ENCODE peak calls at places on chromosomes 4 and X, in six cellular contexts. One of them, this sample, is unnamed.
A peak's percentile ranks its signal among the peaks of the same experiment; 100 is the strongest.

GRCh38 chr4:108881190-108881589 is 118.3 kb upstream of the ETNPPL start:
- DNase-seq in hepatocyte: no peak
- DNase-seq in GM23248: peak; percentile 68
- DNase-seq in right lobe of liver: no peak
- DNase-seq in esophagus squamous epithelium: no peak
- DNase-seq in upper lobe of left lung: no peak
- DNase-seq in this sample: no peak

GRCh38 chr4:75169020-75169814 is 236.3 kb downstream of the PARM1 start:
- DNase-seq in GM23248: no peak
- DNase-seq in upper lobe of left lung: no peak
- DNase-seq in right lobe of liver: no peak
- DNase-seq in hepatocyte: no peak
- DNase-seq in esophagus squamous epithelium: no peak
- DNase-seq in this sample: no peak

GRCh38 chrX:129808829-129809745 is 29.3 kb downstream of the SASH3 start:
- DNase-seq in hepatocyte: no peak
- DNase-seq in GM23248: peak; percentile 21
- DNase-seq in right lobe of liver: no peak
- DNase-seq in esophagus squamous epithelium: no peak
- DNase-seq in upper lobe of left lung: no peak
- DNase-seq in this sample: no peak

GRCh38 chrX:2708016-2708415 is 16.9 kb downstream of the CD99 start:
- DNase-seq in right lobe of liver: no peak
- DNase-seq in upper lobe of left lung: no peak
- DNase-seq in esophagus squamous epithelium: no peak
- DNase-seq in GM23248: peak; percentile 39
- DNase-seq in hepatocyte: no peak
- DNase-seq in this sample: no peak

GRCh38 chr4:8060632-8061031 is 98.0 kb downstream of the ABLIM2 start:
- DNase-seq in GM23248: no peak
- DNase-seq in right lobe of liver: no peak
- DNase-seq in hepatocyte: no peak
- DNase-seq in upper lobe of left lung: no peak
- DNase-seq in esophagus squamous epithelium: no peak
- DNase-seq in this sample: no peak

GRCh38 chrX:143455045-143455444 is 62.2 kb downstream of the SPANXN3 start:
- DNase-seq in right lobe of liver: no peak
- DNase-seq in upper lobe of left lung: no peak
- DNase-seq in GM23248: no peak
- DNase-seq in esophagus squamous epithelium: no peak
- DNase-seq in hepatocyte: no peak
- DNase-seq in this sample: no peak

GRCh38 chr4:53767503-53767902 is 176.2 kb upstream of the LNX1 start:
- DNase-seq in GM23248: peak; percentile 80
- DNase-seq in upper lobe of left lung: no peak
- DNase-seq in right lobe of liver: no peak
- DNase-seq in hepatocyte: no peak
- DNase-seq in esophagus squamous epithelium: no peak
- DNase-seq in this sample: no peak

GRCh38 chrX:8731579-8732395 is at the start of gene ANOS1:
- DNase-seq in GM23248: peak; percentile 16
- DNase-seq in right lobe of liver: peak; percentile 37
- DNase-seq in esophagus squamous epithelium: no peak
- DNase-seq in upper lobe of left lung: peak; percentile 79
- DNase-seq in hepatocyte: peak; percentile 62
- DNase-seq in this sample: no peak

GRCh38 chr4:109206610-109207009 is 95.8 kb downstream of the COL25A1 start:
- DNase-seq in hepatocyte: no peak
- DNase-seq in esophagus squamous epithelium: no peak
- DNase-seq in right lobe of liver: no peak
- DNase-seq in upper lobe of left lung: no peak
- DNase-seq in GM23248: no peak
- DNase-seq in this sample: no peak

GRCh38 chr4:37389967-37390580 is 145.5 kb downstream of the NWD2 start:
- DNase-seq in esophagus squamous epithelium: no peak
- DNase-seq in right lobe of liver: no peak
- DNase-seq in GM23248: peak; percentile 57
- DNase-seq in hepatocyte: peak; percentile 80
- DNase-seq in upper lobe of left lung: no peak
- DNase-seq in this sample: no peak

GRCh38 chrX:9866633-9867032 is 80.4 kb downstream of the SHROOM2 start:
- DNase-seq in GM23248: no peak
- DNase-seq in right lobe of liver: no peak
- DNase-seq in esophagus squamous epithelium: no peak
- DNase-seq in upper lobe of left lung: no peak
- DNase-seq in hepatocyte: no peak
- DNase-seq in this sample: no peak

GRCh38 chr4:92047209-92047877 is 256.4 kb upstream of the GRID2 start:
- DNase-seq in esophagus squamous epithelium: no peak
- DNase-seq in upper lobe of left lung: no peak
- DNase-seq in right lobe of liver: no peak
- DNase-seq in hepatocyte: peak; percentile 64
- DNase-seq in GM23248: no peak
- DNase-seq in this sample: no peak

GRCh38 chrX:43166874-43167273 is 388.9 kb upstream of the PPP1R2C start:
- DNase-seq in esophagus squamous epithelium: no peak
- DNase-seq in right lobe of liver: no peak
- DNase-seq in GM23248: no peak
- DNase-seq in upper lobe of left lung: no peak
- DNase-seq in hepatocyte: peak; percentile 8
- DNase-seq in this sample: peak; percentile 1

GRCh38 chrX:23557070-23557469 is 110.2 kb upstream of the PRDX4 start:
- DNase-seq in upper lobe of left lung: no peak
- DNase-seq in right lobe of liver: no peak
- DNase-seq in hepatocyte: no peak
- DNase-seq in GM23248: no peak
- DNase-seq in esophagus squamous epithelium: no peak
- DNase-seq in this sample: no peak

GRCh38 chr4:153267915-153268694 is 63.9 kb downstream of the TRIM2 start:
- DNase-seq in GM23248: no peak
- DNase-seq in esophagus squamous epithelium: no peak
- DNase-seq in right lobe of liver: no peak
- DNase-seq in hepatocyte: no peak
- DNase-seq in upper lobe of left lung: no peak
- DNase-seq in this sample: no peak

GRCh38 chr4:185933078-185933581 is 121.1 kb upstream of the SORBS2 start:
- DNase-seq in right lobe of liver: no peak
- DNase-seq in esophagus squamous epithelium: no peak
- DNase-seq in GM23248: peak; percentile 80
- DNase-seq in upper lobe of left lung: no peak
- DNase-seq in hepatocyte: no peak
- DNase-seq in this sample: no peak

GRCh38 chrX:31233941-31234496 is 162.2 kb upstream of the FTHL17 start:
- DNase-seq in upper lobe of left lung: no peak
- DNase-seq in hepatocyte: no peak
- DNase-seq in GM23248: no peak
- DNase-seq in esophagus squamous epithelium: no peak
- DNase-seq in right lobe of liver: no peak
- DNase-seq in this sample: no peak

GRCh38 chr4:103011378-103012025 is 8.0 kb downstream of the SLC9B1 start:
- DNase-seq in hepatocyte: peak; percentile 8
- DNase-seq in GM23248: peak; percentile 46
- DNase-seq in upper lobe of left lung: peak; percentile 64
- DNase-seq in right lobe of liver: no peak
- DNase-seq in esophagus squamous epithelium: no peak
- DNase-seq in this sample: peak; percentile 45

GRCh38 chr4:154560824-154561231 is 2.0 kb upstream of the FGB start:
- DNase-seq in hepatocyte: no peak
- DNase-seq in upper lobe of left lung: no peak
- DNase-seq in right lobe of liver: no peak
- DNase-seq in esophagus squamous epithelium: no peak
- DNase-seq in GM23248: peak; percentile 62
- DNase-seq in this sample: no peak

GRCh38 chr4:18106620-18107019 is 85.1 kb upstream of the LCORL start:
- DNase-seq in GM23248: no peak
- DNase-seq in esophagus squamous epithelium: no peak
- DNase-seq in upper lobe of left lung: no peak
- DNase-seq in hepatocyte: peak; percentile 34
- DNase-seq in right lobe of liver: no peak
- DNase-seq in this sample: no peak

GRCh38 chrX:132219343-132219768 is at the start of gene RAP2C:
- DNase-seq in hepatocyte: peak; percentile 83
- DNase-seq in esophagus squamous epithelium: peak; percentile 16
- DNase-seq in upper lobe of left lung: peak; percentile 86
- DNase-seq in GM23248: peak; percentile 81
- DNase-seq in right lobe of liver: peak; percentile 84
- DNase-seq in this sample: no peak

DNA sequence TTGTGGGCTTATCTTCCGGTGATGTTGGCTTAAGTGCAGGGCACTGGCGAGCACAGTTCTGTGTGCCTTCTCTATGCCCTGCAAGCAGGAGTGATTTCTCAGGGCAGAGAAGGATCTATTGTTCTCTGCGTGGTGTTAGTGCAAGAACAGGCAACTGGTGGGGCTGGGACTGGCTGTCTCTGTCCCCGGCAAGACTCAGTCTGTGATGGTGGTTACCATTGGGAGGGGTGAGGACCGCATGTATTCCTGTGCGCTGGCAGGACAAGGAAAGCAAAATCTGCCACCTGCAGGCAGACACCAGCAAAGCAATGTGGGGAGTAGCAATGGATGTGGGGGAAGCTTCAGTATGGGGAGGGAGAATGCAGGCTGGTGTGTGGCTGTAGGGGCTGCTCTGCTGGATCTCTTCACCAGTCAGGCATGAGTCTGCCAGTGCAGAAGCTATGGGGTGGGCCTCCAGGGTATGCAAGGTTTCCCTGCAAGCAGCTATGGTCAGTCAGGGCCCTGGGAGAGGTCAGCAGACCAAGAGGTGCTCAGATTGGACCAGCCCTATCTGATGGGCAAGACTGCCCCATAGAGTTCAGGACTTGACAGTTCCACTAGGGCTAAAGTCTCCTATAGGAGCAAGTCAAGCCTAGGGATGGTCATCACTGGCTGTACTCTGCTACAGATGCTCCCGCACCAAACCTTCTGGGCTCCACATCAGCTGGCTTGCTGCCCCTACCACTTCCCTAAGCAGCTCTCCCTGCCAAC is 16.8 kb downstream of the PF4 start:
- DNase-seq in esophagus squamous epithelium: no peak
- DNase-seq in GM23248: peak; percentile 37
- DNase-seq in right lobe of liver: no peak
- DNase-seq in upper lobe of left lung: peak; percentile 34
- DNase-seq in hepatocyte: peak; percentile 41
- DNase-seq in this sample: no peak
- H3K27ac ChIP-seq in esophagus squamous epithelium: no peak overlapping the region
- H3K27ac ChIP-seq in GM23248: no peak overlapping the region
- H3K27ac ChIP-seq in right lobe of liver: no peak overlapping the region
- H3K27ac ChIP-seq in upper lobe of left lung: no peak overlapping the region
- H3K27ac ChIP-seq in hepatocyte: no peak overlapping the region
- H3K27ac ChIP-seq in this sample: no peak overlapping the region

DNA sequence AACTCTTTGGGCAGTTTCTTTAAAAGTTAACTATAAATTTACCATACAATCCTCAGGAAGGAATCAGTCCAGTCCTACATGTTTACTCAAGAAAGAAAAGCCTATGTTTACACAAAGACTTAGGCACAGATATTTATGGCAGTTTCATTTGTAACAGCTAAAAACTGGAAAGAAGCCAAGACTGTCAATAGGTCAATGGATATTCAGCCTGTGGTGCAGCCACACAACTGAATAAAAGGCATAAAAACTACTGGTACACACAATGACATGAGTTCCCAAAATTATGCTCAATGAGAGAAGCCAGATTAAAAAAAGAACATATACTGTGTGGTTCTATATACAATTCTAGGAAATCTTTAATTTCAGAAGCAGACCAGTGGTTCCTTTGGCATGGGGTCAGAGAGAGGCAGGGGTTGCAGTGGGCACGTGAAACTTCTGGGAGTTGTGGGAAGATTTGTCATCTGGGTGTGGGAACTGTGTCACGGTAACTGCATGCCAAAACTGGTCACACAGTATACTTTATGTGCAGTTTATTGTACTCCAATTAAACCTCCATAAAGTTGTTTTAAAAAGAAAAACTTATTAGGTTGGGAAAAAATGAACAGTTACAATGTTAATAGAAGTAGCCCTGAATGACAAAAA is 26.8 kb upstream of the STS start:
- DNase-seq in right lobe of liver: no peak
- DNase-seq in esophagus squamous epithelium: no peak
- DNase-seq in upper lobe of left lung: no peak
- DNase-seq in GM23248: peak; percentile 15
- DNase-seq in hepatocyte: peak; percentile 23
- DNase-seq in this sample: no peak
- H3K27ac ChIP-seq in right lobe of liver: peak overlapping the region; percentile 53
- H3K27ac ChIP-seq in esophagus squamous epithelium: no peak overlapping the region
- H3K27ac ChIP-seq in upper lobe of left lung: no peak overlapping the region
- H3K27ac ChIP-seq in GM23248: no peak overlapping the region
- H3K27ac ChIP-seq in hepatocyte: peak overlapping the region; percentile 61
- H3K27ac ChIP-seq in this sample: peak overlapping the region; percentile 42

GRCh38 chrX:13901354-13901753 is 84.5 kb upstream of the GPM6B start:
- DNase-seq in upper lobe of left lung: no peak
- DNase-seq in esophagus squamous epithelium: no peak
- DNase-seq in GM23248: no peak
- DNase-seq in hepatocyte: no peak
- DNase-seq in right lobe of liver: no peak
- DNase-seq in this sample: no peak
- H3K27ac ChIP-seq in upper lobe of left lung: no peak overlapping the region
- H3K27ac ChIP-seq in esophagus squamous epithelium: no peak overlapping the region
- H3K27ac ChIP-seq in GM23248: no peak overlapping the region
- H3K27ac ChIP-seq in hepatocyte: no peak overlapping the region
- H3K27ac ChIP-seq in right lobe of liver: no peak overlapping the region
- H3K27ac ChIP-seq in this sample: no peak overlapping the region

GRCh38 chr4:930827-931193 is 1.3 kb downstream of the GAK start:
- DNase-seq in upper lobe of left lung: no peak
- DNase-seq in esophagus squamous epithelium: no peak
- DNase-seq in GM23248: no peak
- DNase-seq in right lobe of liver: peak; percentile 38
- DNase-seq in hepatocyte: no peak
- DNase-seq in this sample: no peak
- H3K27ac ChIP-seq in upper lobe of left lung: peak overlapping the region; percentile 96
- H3K27ac ChIP-seq in esophagus squamous epithelium: peak overlapping the region; percentile 94
- H3K27ac ChIP-seq in GM23248: peak overlapping the region; percentile 84
- H3K27ac ChIP-seq in right lobe of liver: no peak overlapping the region
- H3K27ac ChIP-seq in hepatocyte: peak overlapping the region; percentile 98
- H3K27ac ChIP-seq in this sample: peak overlapping the region; percentile 81

DNA sequence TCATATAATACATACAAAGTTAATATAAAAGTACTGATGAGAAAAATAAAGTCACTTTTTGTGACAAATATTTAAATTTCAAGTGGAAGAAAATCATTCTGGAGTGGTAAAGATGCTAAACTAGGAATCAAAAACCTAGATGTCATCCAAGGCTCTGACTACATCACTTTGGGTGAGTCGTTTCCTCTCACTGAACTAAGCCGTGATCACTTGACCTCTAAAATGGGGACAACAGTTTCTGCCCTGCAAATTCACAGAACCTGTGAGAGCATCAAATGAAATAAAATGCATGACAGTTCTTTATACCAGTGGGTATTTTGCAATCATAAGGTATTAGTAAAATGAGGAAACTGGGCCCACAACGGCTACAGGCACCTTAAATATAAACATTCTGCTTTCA is 63.8 kb downstream of the PRDM5 start:
- DNase-seq in right lobe of liver: no peak
- DNase-seq in upper lobe of left lung: no peak
- DNase-seq in hepatocyte: no peak
- DNase-seq in esophagus squamous epithelium: no peak
- DNase-seq in GM23248: peak; percentile 68
- DNase-seq in this sample: no peak
- H3K27ac ChIP-seq in right lobe of liver: no peak overlapping the region
- H3K27ac ChIP-seq in upper lobe of left lung: no peak overlapping the region
- H3K27ac ChIP-seq in hepatocyte: no peak overlapping the region
- H3K27ac ChIP-seq in esophagus squamous epithelium: no peak overlapping the region
- H3K27ac ChIP-seq in GM23248: no peak overlapping the region
- H3K27ac ChIP-seq in this sample: no peak overlapping the region

GRCh38 chrX:153700967-153701366 is 13.2 kb downstream of the SLC6A8 start:
- DNase-seq in esophagus squamous epithelium: no peak
- DNase-seq in hepatocyte: no peak
- DNase-seq in right lobe of liver: no peak
- DNase-seq in GM23248: no peak
- DNase-seq in upper lobe of left lung: no peak
- DNase-seq in this sample: no peak
- H3K27ac ChIP-seq in esophagus squamous epithelium: peak overlapping the region; percentile 39
- H3K27ac ChIP-seq in hepatocyte: no peak overlapping the region
- H3K27ac ChIP-seq in right lobe of liver: no peak overlapping the region
- H3K27ac ChIP-seq in GM23248: no peak overlapping the region
- H3K27ac ChIP-seq in upper lobe of left lung: no peak overlapping the region
- H3K27ac ChIP-seq in this sample: no peak overlapping the region